ENCODE peak calls at places on chromosomes 6 and 20, in five cellular contexts. One of them, this sample, is unnamed.

GRCh38 chr20:35135867-35136586 is 11.1 kb downstream of the EDEM2 start:
- DNase-seq in GM12878: no peak
- DNase-seq in K562: peak; percentile 38
- DNase-seq in HepG2: no peak
- DNase-seq in SK-N-SH: no peak
- DNase-seq in this sample: no peak

GRCh38 chr6:70957284-70957617 is 391 bp upstream of the B3GAT2 start:
- DNase-seq in GM12878: no peak
- DNase-seq in K562: no peak
- DNase-seq in SK-N-SH: no peak
- DNase-seq in HepG2: no peak
- DNase-seq in this sample: no peak

GRCh38 chr6:1832844-1833787 is 223.4 kb downstream of the FOXC1 start:
- DNase-seq in K562: no peak
- DNase-seq in SK-N-SH: peak; percentile 61
- DNase-seq in GM12878: no peak
- DNase-seq in HepG2: peak; percentile 52
- DNase-seq in this sample: no peak

GRCh38 chr20:37446286-37447032 is 74.6 kb upstream of the NNAT start:
- DNase-seq in HepG2: no peak
- DNase-seq in SK-N-SH: no peak
- DNase-seq in GM12878: no peak
- DNase-seq in K562: no peak
- DNase-seq in this sample: no peak

GRCh38 chr6:149860834-149861602 is 3.1 kb downstream of the LRP11 start:
- DNase-seq in K562: no peak
- DNase-seq in GM12878: no peak
- DNase-seq in HepG2: peak; percentile 95
- DNase-seq in SK-N-SH: no peak
- DNase-seq in this sample: no peak

GRCh38 chr20:41617059-41617921 is 887 bp downstream of the CHD6 start:
- DNase-seq in HepG2: peak; percentile 45
- DNase-seq in GM12878: no peak
- DNase-seq in K562: peak; percentile 66
- DNase-seq in SK-N-SH: peak; percentile 75
- DNase-seq in this sample: no peak

GRCh38 chr6:89379281-89379680 is 26.8 kb upstream of the UBE2J1 start:
- DNase-seq in K562: no peak
- DNase-seq in GM12878: no peak
- DNase-seq in HepG2: no peak
- DNase-seq in SK-N-SH: no peak
- DNase-seq in this sample: no peak

GRCh38 chr6:143900358-143900757 is 36.1 kb downstream of the ZC2HC1B start:
- DNase-seq in SK-N-SH: no peak
- DNase-seq in K562: no peak
- DNase-seq in HepG2: no peak
- DNase-seq in GM12878: no peak
- DNase-seq in this sample: no peak

GRCh38 chr6:83490177-83490576 is 22.2 kb upstream of the PRSS35 start:
- DNase-seq in SK-N-SH: no peak
- DNase-seq in GM12878: no peak
- DNase-seq in HepG2: no peak
- DNase-seq in K562: no peak
- DNase-seq in this sample: no peak

GRCh38 chr6:93407186-93407585 is 12.2 kb downstream of the EPHA7 start:
- DNase-seq in HepG2: no peak
- DNase-seq in SK-N-SH: no peak
- DNase-seq in GM12878: no peak
- DNase-seq in K562: no peak
- DNase-seq in this sample: no peak

GRCh38 chr20:16580596-16580995 is 7.3 kb upstream of the KIF16B start:
- DNase-seq in SK-N-SH: no peak
- DNase-seq in HepG2: no peak
- DNase-seq in K562: no peak
- DNase-seq in GM12878: no peak
- DNase-seq in this sample: no peak

GRCh38 chr6:144897441-144897921 is 612.3 kb downstream of the UTRN start:
- DNase-seq in SK-N-SH: no peak
- DNase-seq in GM12878: no peak
- DNase-seq in HepG2: no peak
- DNase-seq in K562: no peak
- DNase-seq in this sample: peak; percentile 7

GRCh38 chr20:44326391-44327159 is 10.3 kb upstream of the R3HDML start:
- DNase-seq in K562: no peak
- DNase-seq in SK-N-SH: peak; percentile 52
- DNase-seq in HepG2: no peak
- DNase-seq in GM12878: no peak
- DNase-seq in this sample: no peak

GRCh38 chr6:12490904-12491571 is 200.9 kb downstream of the EDN1 start:
- DNase-seq in K562: no peak
- DNase-seq in GM12878: no peak
- DNase-seq in HepG2: no peak
- DNase-seq in SK-N-SH: no peak
- DNase-seq in this sample: no peak

GRCh38 chr6:159807150-159807859 is 7.2 kb downstream of the PNLDC1 start:
- DNase-seq in HepG2: peak; percentile 75
- DNase-seq in GM12878: no peak
- DNase-seq in SK-N-SH: no peak
- DNase-seq in K562: no peak
- DNase-seq in this sample: no peak

GRCh38 chr6:144544266-144544830 is 259.2 kb downstream of the UTRN start:
- DNase-seq in HepG2: no peak
- DNase-seq in SK-N-SH: no peak
- DNase-seq in GM12878: no peak
- DNase-seq in K562: no peak
- DNase-seq in this sample: no peak

GRCh38 chr6:36368921-36369880 is 18.3 kb downstream of the ETV7 start:
- DNase-seq in HepG2: no peak
- DNase-seq in K562: peak; percentile 33
- DNase-seq in GM12878: no peak
- DNase-seq in SK-N-SH: no peak
- DNase-seq in this sample: peak; percentile 18

GRCh38 chr6:13172294-13172693 is 156.0 kb downstream of the TBC1D7 start:
- DNase-seq in SK-N-SH: no peak
- DNase-seq in HepG2: no peak
- DNase-seq in GM12878: no peak
- DNase-seq in K562: no peak
- DNase-seq in this sample: no peak

GRCh38 chr20:37986873-37987601 is 46.2 kb downstream of the TTI1 start:
- DNase-seq in SK-N-SH: peak; percentile 79
- DNase-seq in K562: no peak
- DNase-seq in GM12878: no peak
- DNase-seq in HepG2: peak; percentile 80
- DNase-seq in this sample: no peak

GRCh38 chr6:135814043-135814442 is 37.5 kb upstream of the PDE7B start:
- DNase-seq in SK-N-SH: no peak
- DNase-seq in GM12878: no peak
- DNase-seq in HepG2: peak; percentile 70
- DNase-seq in K562: no peak
- DNase-seq in this sample: no peak

GRCh38 chr6:108896111-108896661 is 48.0 kb downstream of the ARMC2 start:
- DNase-seq in GM12878: no peak
- DNase-seq in K562: no peak
- DNase-seq in HepG2: no peak
- DNase-seq in SK-N-SH: no peak
- DNase-seq in this sample: no peak

GRCh38 chr6:132483779-132484679 is 28.9 kb downstream of the STX7 start:
- DNase-seq in SK-N-SH: peak; percentile 45
- DNase-seq in HepG2: peak; percentile 75
- DNase-seq in K562: peak; percentile 74
- DNase-seq in GM12878: peak; percentile 37
- DNase-seq in this sample: peak; percentile 70

GRCh38 chr6:4093288-4093687 is 14.4 kb upstream of the FAM217A start:
- DNase-seq in HepG2: no peak
- DNase-seq in GM12878: no peak
- DNase-seq in SK-N-SH: no peak
- DNase-seq in K562: no peak
- DNase-seq in this sample: no peak

GRCh38 chr6:167906899-167907298 is 80.2 kb downstream of the AFDN start:
- DNase-seq in HepG2: no peak
- DNase-seq in K562: no peak
- DNase-seq in GM12878: no peak
- DNase-seq in SK-N-SH: peak; percentile 62
- DNase-seq in this sample: peak; percentile 16

GRCh38 chr20:18032977-18033892 is 24.5 kb downstream of the OVOL2 start:
- DNase-seq in SK-N-SH: no peak
- DNase-seq in K562: no peak
- DNase-seq in HepG2: peak; percentile 89
- DNase-seq in GM12878: no peak
- DNase-seq in this sample: no peak

GRCh38 chr6:1622220-1622841 is 12.6 kb downstream of the FOXC1 start:
- DNase-seq in GM12878: no peak
- DNase-seq in SK-N-SH: peak; percentile 92
- DNase-seq in K562: no peak
- DNase-seq in HepG2: no peak
- DNase-seq in this sample: no peak

GRCh38 chr6:118668761-118669411 is 17.5 kb upstream of the CEP85L start:
- DNase-seq in K562: peak; percentile 20
- DNase-seq in HepG2: no peak
- DNase-seq in SK-N-SH: no peak
- DNase-seq in GM12878: no peak
- DNase-seq in this sample: no peak

GRCh38 chr6:118669561-118669960 is 18.2 kb upstream of the CEP85L start:
- DNase-seq in HepG2: no peak
- DNase-seq in SK-N-SH: no peak
- DNase-seq in K562: no peak
- DNase-seq in GM12878: no peak
- DNase-seq in this sample: no peak

GRCh38 chr6:118667988-118668387 is 16.6 kb upstream of the CEP85L start:
- DNase-seq in K562: no peak
- DNase-seq in SK-N-SH: no peak
- DNase-seq in HepG2: no peak
- DNase-seq in GM12878: no peak
- DNase-seq in this sample: no peak

GRCh38 chr6:118663993-118664985 is 12.9 kb upstream of the CEP85L start:
- DNase-seq in GM12878: no peak
- DNase-seq in SK-N-SH: no peak
- DNase-seq in K562: no peak
- DNase-seq in HepG2: no peak
- DNase-seq in this sample: no peak

GRCh38 chr6:118665011-118665410 is 13.6 kb upstream of the CEP85L start:
- DNase-seq in GM12878: no peak
- DNase-seq in HepG2: no peak
- DNase-seq in K562: no peak
- DNase-seq in SK-N-SH: no peak
- DNase-seq in this sample: no peak
- TF ChIP-seq JUND in GM12878: no peak
- TF ChIP-seq JUND in HepG2: no peak
- TF ChIP-seq JUND in K562: no peak
- TF ChIP-seq JUND in SK-N-SH: no peak
- TF ChIP-seq JUND in this sample: no peak

GRCh38 chr20:54000914-54001313 is 69.5 kb downstream of the BCAS1 start:
- DNase-seq in SK-N-SH: no peak
- DNase-seq in K562: no peak
- DNase-seq in HepG2: no peak
- DNase-seq in GM12878: no peak
- DNase-seq in this sample: no peak

GRCh38 chr20:54000262-54000661 is 70.1 kb downstream of the BCAS1 start:
- DNase-seq in SK-N-SH: no peak
- DNase-seq in GM12878: no peak
- DNase-seq in HepG2: no peak
- DNase-seq in K562: no peak
- DNase-seq in this sample: no peak

GRCh38 chr20:54002056-54002575 is 68.3 kb downstream of the BCAS1 start:
- DNase-seq in SK-N-SH: no peak
- DNase-seq in K562: no peak
- DNase-seq in HepG2: no peak
- DNase-seq in GM12878: no peak
- DNase-seq in this sample: no peak

GRCh38 chr20:53996584-53997486 is 73.6 kb downstream of the BCAS1 start:
- DNase-seq in K562: no peak
- DNase-seq in HepG2: no peak
- DNase-seq in SK-N-SH: no peak
- DNase-seq in GM12878: no peak
- DNase-seq in this sample: no peak

GRCh38 chr20:53999077-53999476 is 71.3 kb downstream of the BCAS1 start:
- DNase-seq in SK-N-SH: no peak
- DNase-seq in HepG2: no peak
- DNase-seq in K562: no peak
- DNase-seq in GM12878: no peak
- DNase-seq in this sample: no peak
- TF ChIP-seq JUND in SK-N-SH: no peak
- TF ChIP-seq JUND in HepG2: no peak
- TF ChIP-seq JUND in K562: no peak
- TF ChIP-seq JUND in GM12878: no peak
- TF ChIP-seq JUND in this sample: no peak

GRCh38 chr6:158713469-158713868 is 63.6 kb downstream of the SYTL3 start:
- DNase-seq in HepG2: no peak
- DNase-seq in SK-N-SH: no peak
- DNase-seq in K562: no peak
- DNase-seq in GM12878: no peak
- DNase-seq in this sample: no peak

GRCh38 chr6:158722176-158722729 is 72.4 kb downstream of the SYTL3 start:
- DNase-seq in GM12878: no peak
- DNase-seq in SK-N-SH: no peak
- DNase-seq in K562: no peak
- DNase-seq in HepG2: no peak
- DNase-seq in this sample: no peak

GRCh38 chr6:158715330-158716311 is 65.8 kb downstream of the SYTL3 start:
- DNase-seq in HepG2: no peak
- DNase-seq in GM12878: no peak
- DNase-seq in SK-N-SH: no peak
- DNase-seq in K562: peak; percentile 45
- DNase-seq in this sample: no peak

GRCh38 chr6:158718431-158719126 is 68.7 kb downstream of the SYTL3 start:
- DNase-seq in GM12878: no peak
- DNase-seq in SK-N-SH: peak; percentile 59
- DNase-seq in K562: peak; percentile 77
- DNase-seq in HepG2: peak; percentile 38
- DNase-seq in this sample: peak; percentile 51

GRCh38 chr6:158717341-158718328 is 67.8 kb downstream of the SYTL3 start:
- DNase-seq in K562: no peak
- DNase-seq in SK-N-SH: no peak
- DNase-seq in GM12878: peak; percentile 59
- DNase-seq in HepG2: no peak
- DNase-seq in this sample: no peak
- TF ChIP-seq JUND in K562: no peak
- TF ChIP-seq JUND in SK-N-SH: no peak
- TF ChIP-seq JUND in GM12878: no peak
- TF ChIP-seq JUND in HepG2: no peak
- TF ChIP-seq JUND in this sample: no peak

GRCh38 chr6:169991031-169991390 is 239.6 kb downstream of the ERMARD start:
- DNase-seq in K562: no peak
- DNase-seq in SK-N-SH: no peak
- DNase-seq in GM12878: no peak
- DNase-seq in HepG2: no peak
- DNase-seq in this sample: no peak

GRCh38 chr6:169989594-169989993 is 238.2 kb downstream of the ERMARD start:
- DNase-seq in HepG2: no peak
- DNase-seq in K562: no peak
- DNase-seq in GM12878: no peak
- DNase-seq in SK-N-SH: no peak
- DNase-seq in this sample: no peak

GRCh38 chr6:169991913-169992312 is 240.5 kb downstream of the ERMARD start:
- DNase-seq in K562: no peak
- DNase-seq in GM12878: no peak
- DNase-seq in HepG2: no peak
- DNase-seq in SK-N-SH: no peak
- DNase-seq in this sample: no peak

GRCh38 chr6:169988769-169989550 is 237.5 kb downstream of the ERMARD start:
- DNase-seq in SK-N-SH: no peak
- DNase-seq in K562: no peak
- DNase-seq in HepG2: no peak
- DNase-seq in GM12878: no peak
- DNase-seq in this sample: no peak

GRCh38 chr6:169990095-169991030 is 238.9 kb downstream of the ERMARD start:
- DNase-seq in SK-N-SH: no peak
- DNase-seq in K562: peak; percentile 15
- DNase-seq in HepG2: no peak
- DNase-seq in GM12878: no peak
- DNase-seq in this sample: no peak
- TF ChIP-seq JUND in SK-N-SH: no peak
- TF ChIP-seq JUND in K562: no peak
- TF ChIP-seq JUND in HepG2: no peak
- TF ChIP-seq JUND in GM12878: no peak
- TF ChIP-seq JUND in this sample: no peak